ENCODE peak calls at places on chromosomes 4 and X, in four cellular contexts. One of them, this sample, is unnamed.
A peak's percentile ranks its signal among the peaks of the same experiment; 100 is the strongest.

GRCh38 chr4:1210971-1211370 is 38.0 kb downstream of the CTBP1 start:
- DNase-seq in K562: no peak
- DNase-seq in GM12878: no peak
- DNase-seq in HepG2: no peak
- DNase-seq in this sample: no peak

GRCh38 chr4:173362666-173363065 is 8.1 kb upstream of the SAP30 start:
- DNase-seq in K562: no peak
- DNase-seq in GM12878: no peak
- DNase-seq in HepG2: no peak
- DNase-seq in this sample: no peak

GRCh38 chrX:37697169-37697760 is 11.7 kb downstream of the XK start:
- DNase-seq in K562: no peak
- DNase-seq in GM12878: no peak
- DNase-seq in HepG2: no peak
- DNase-seq in this sample: no peak

GRCh38 chr4:59597536-59598232 is 1602.4 kb upstream of the ADGRL3 start:
- DNase-seq in K562: no peak
- DNase-seq in GM12878: no peak
- DNase-seq in HepG2: no peak
- DNase-seq in this sample: no peak

GRCh38 chrX:41922694-41923171 is 621 bp downstream of the CASK start:
- DNase-seq in K562: peak; percentile 22
- DNase-seq in GM12878: no peak
- DNase-seq in HepG2: no peak
- DNase-seq in this sample: peak; percentile 34

GRCh38 chrX:147343467-147343866 is 528.9 kb upstream of the CXorf51A start:
- DNase-seq in K562: no peak
- DNase-seq in GM12878: no peak
- DNase-seq in HepG2: no peak
- DNase-seq in this sample: no peak

GRCh38 chrX:56994375-56995270 is 718 bp downstream of the SPIN3 start:
- DNase-seq in K562: no peak
- DNase-seq in GM12878: no peak
- DNase-seq in HepG2: no peak
- DNase-seq in this sample: no peak

GRCh38 chr4:21512351-21512750 is 436.2 kb downstream of the KCNIP4 start:
- DNase-seq in K562: no peak
- DNase-seq in GM12878: no peak
- DNase-seq in HepG2: no peak
- DNase-seq in this sample: no peak

GRCh38 chr4:118948545-118949144 is 60.0 kb downstream of the SYNPO2 start:
- DNase-seq in K562: no peak
- DNase-seq in GM12878: no peak
- DNase-seq in HepG2: no peak
- DNase-seq in this sample: no peak

GRCh38 chr4:82704156-82704555 is 94.4 kb downstream of the SCD5 start:
- DNase-seq in K562: no peak
- DNase-seq in GM12878: no peak
- DNase-seq in HepG2: no peak
- DNase-seq in this sample: no peak

GRCh38 chr4:164700471-164700870 is 53.5 kb upstream of the SMIM31 start:
- DNase-seq in K562: no peak
- DNase-seq in GM12878: no peak
- DNase-seq in HepG2: peak; percentile 28
- DNase-seq in this sample: peak; percentile 66

GRCh38 chr4:152828122-152828521 is 48.4 kb downstream of the ARFIP1 start:
- DNase-seq in K562: no peak
- DNase-seq in GM12878: no peak
- DNase-seq in HepG2: no peak
- DNase-seq in this sample: no peak

GRCh38 chr4:172007889-172008288 is 194.7 kb downstream of the GALNTL6 start:
- DNase-seq in K562: no peak
- DNase-seq in GM12878: no peak
- DNase-seq in HepG2: no peak
- DNase-seq in this sample: no peak

GRCh38 chr4:152100378-152101201 is 339.8 kb upstream of the GATB start:
- DNase-seq in K562: no peak
- DNase-seq in GM12878: no peak
- DNase-seq in HepG2: no peak
- DNase-seq in this sample: no peak

GRCh38 chrX:153967536-153968214 is 3.9 kb downstream of the HCFC1 start:
- DNase-seq in K562: no peak
- DNase-seq in GM12878: no peak
- DNase-seq in HepG2: no peak
- DNase-seq in this sample: no peak

GRCh38 chrX:32176510-32176909 is 1034.8 kb downstream of the DMD start:
- DNase-seq in K562: no peak
- DNase-seq in GM12878: no peak
- DNase-seq in HepG2: no peak
- DNase-seq in this sample: no peak

GRCh38 chrX:49251325-49251724 is 13.2 kb downstream of the FOXP3 start:
- DNase-seq in K562: no peak
- DNase-seq in GM12878: no peak
- DNase-seq in HepG2: no peak
- DNase-seq in this sample: no peak

GRCh38 chrX:46979340-46979739 is 67.1 kb downstream of the JADE3 start:
- DNase-seq in K562: no peak
- DNase-seq in GM12878: no peak
- DNase-seq in HepG2: no peak
- DNase-seq in this sample: no peak

GRCh38 chrX:42948723-42949122 is 170.8 kb upstream of the PPP1R2C start:
- DNase-seq in K562: no peak
- DNase-seq in GM12878: no peak
- DNase-seq in HepG2: no peak
- DNase-seq in this sample: no peak

GRCh38 chr4:155972098-155972497 is 18.4 kb upstream of the CTSO start:
- DNase-seq in K562: no peak
- DNase-seq in GM12878: peak; percentile 8
- DNase-seq in HepG2: no peak
- DNase-seq in this sample: peak; percentile 16

GRCh38 chr4:2797545-2798305 is 4.8 kb downstream of the SH3BP2 start:
- DNase-seq in K562: no peak
- DNase-seq in GM12878: no peak
- DNase-seq in HepG2: no peak
- DNase-seq in this sample: no peak

GRCh38 chr4:176729489-176729888 is 63.2 kb downstream of the VEGFC start:
- DNase-seq in K562: no peak
- DNase-seq in GM12878: no peak
- DNase-seq in HepG2: no peak
- DNase-seq in this sample: no peak

GRCh38 chrX:43655151-43655676 is 885 bp upstream of the MAOA start:
- DNase-seq in K562: no peak
- DNase-seq in GM12878: no peak
- DNase-seq in HepG2: no peak
- DNase-seq in this sample: peak; percentile 13

GRCh38 chr4:169611157-169611556 is 1.2 kb downstream of the NEK1 start:
- DNase-seq in K562: no peak
- DNase-seq in GM12878: no peak
- DNase-seq in HepG2: no peak
- DNase-seq in this sample: no peak

GRCh38 chrX:134948333-134949241 is 42.2 kb upstream of the SMIM10 start:
- DNase-seq in K562: no peak
- DNase-seq in GM12878: no peak
- DNase-seq in HepG2: peak; percentile 88
- DNase-seq in this sample: no peak

GRCh38 chr4:81954266-81954665 is 419.5 kb downstream of the HNRNPD start:
- DNase-seq in K562: no peak
- DNase-seq in GM12878: no peak
- DNase-seq in HepG2: peak; percentile 56
- DNase-seq in this sample: no peak

GRCh38 chr4:30837131-30837539 is 117.0 kb downstream of the PCDH7 start:
- DNase-seq in K562: no peak
- DNase-seq in GM12878: no peak
- DNase-seq in HepG2: no peak
- DNase-seq in this sample: no peak

GRCh38 chr4:39574946-39575345 is 47.7 kb upstream of the UGDH start:
- DNase-seq in K562: no peak
- DNase-seq in GM12878: no peak
- DNase-seq in HepG2: no peak
- DNase-seq in this sample: no peak

GRCh38 chr4:150152764-150153163 is 74.5 kb downstream of the DCLK2 start:
- DNase-seq in K562: no peak
- DNase-seq in GM12878: no peak
- DNase-seq in HepG2: no peak
- DNase-seq in this sample: no peak

GRCh38 chr4:129422277-129422676 is 326.3 kb downstream of the C4orf33 start:
- DNase-seq in K562: no peak
- DNase-seq in GM12878: no peak
- DNase-seq in HepG2: no peak
- DNase-seq in this sample: no peak

GRCh38 chr4:120829113-120829831 is 93.3 kb downstream of the PRDM5 start:
- DNase-seq in K562: no peak
- DNase-seq in GM12878: no peak
- DNase-seq in HepG2: no peak
- DNase-seq in this sample: no peak

GRCh38 chrX:389021-389441 is 2.3 kb upstream of the PPP2R3B start:
- DNase-seq in K562: no peak
- DNase-seq in GM12878: no peak
- DNase-seq in HepG2: peak; percentile 55
- DNase-seq in this sample: no peak
- TF ChIP-seq ATF2 in K562: no peak
- TF ChIP-seq ATF2 in GM12878: no peak
- TF ChIP-seq ATF2 in HepG2: no peak
- TF ChIP-seq ATF2 in this sample: no peak

GRCh38 chr4:16205298-16206164 is 20.7 kb downstream of the TAPT1 start:
- DNase-seq in K562: peak; percentile 25
- DNase-seq in GM12878: no peak
- DNase-seq in HepG2: peak; percentile 31
- DNase-seq in this sample: no peak
- TF ChIP-seq CBFB in K562: no peak
- TF ChIP-seq CBFB in GM12878: no peak
- TF ChIP-seq CBFB in HepG2: no peak
- TF ChIP-seq CBFB in this sample: no peak

GRCh38 chrX:18873836-18874235 is 110.1 kb downstream of the PHKA2 start:
- DNase-seq in K562: no peak
- DNase-seq in GM12878: no peak
- DNase-seq in HepG2: no peak
- DNase-seq in this sample: no peak

GRCh38 chrX:18879144-18879543 is 104.8 kb downstream of the PHKA2 start:
- DNase-seq in K562: no peak
- DNase-seq in GM12878: no peak
- DNase-seq in HepG2: no peak
- DNase-seq in this sample: no peak

GRCh38 chrX:18875256-18875878 is 108.5 kb downstream of the PHKA2 start:
- DNase-seq in K562: no peak
- DNase-seq in GM12878: no peak
- DNase-seq in HepG2: no peak
- DNase-seq in this sample: no peak

GRCh38 chrX:18874560-18875255 is 109.2 kb downstream of the PHKA2 start:
- DNase-seq in K562: no peak
- DNase-seq in GM12878: no peak
- DNase-seq in HepG2: no peak
- DNase-seq in this sample: no peak

GRCh38 chrX:18877472-18877871 is 106.4 kb downstream of the PHKA2 start:
- DNase-seq in K562: no peak
- DNase-seq in GM12878: no peak
- DNase-seq in HepG2: peak; percentile 69
- DNase-seq in this sample: no peak
- TF ChIP-seq ATF2 in K562: no peak
- TF ChIP-seq ATF2 in GM12878: no peak
- TF ChIP-seq ATF2 in HepG2: no peak
- TF ChIP-seq ATF2 in this sample: no peak

DNA sequence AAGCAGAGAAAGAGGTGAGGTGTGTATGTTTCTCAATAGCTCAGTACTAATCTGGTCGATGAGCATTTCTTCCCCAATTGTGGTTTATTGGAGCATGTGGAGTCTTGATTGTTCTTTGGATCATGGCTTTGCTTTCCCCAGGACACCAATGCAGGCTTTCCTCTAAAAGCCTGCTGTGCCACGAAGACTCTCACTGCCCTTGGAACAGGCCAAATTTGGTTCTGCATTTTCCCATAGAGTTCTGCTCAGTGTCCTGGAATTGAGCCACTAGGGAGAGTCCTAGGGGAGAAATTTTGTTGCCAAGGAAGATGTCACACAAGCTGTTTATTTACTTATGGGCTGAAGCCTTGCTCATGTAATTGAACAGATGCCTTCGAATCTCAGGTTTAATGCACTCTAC is 273.1 kb downstream of the DKK2 start:
- DNase-seq in K562: no peak
- DNase-seq in GM12878: no peak
- DNase-seq in HepG2: no peak
- DNase-seq in this sample: no peak
- TF ChIP-seq CBFB in K562: no peak
- TF ChIP-seq CBFB in GM12878: no peak
- TF ChIP-seq CBFB in HepG2: no peak
- TF ChIP-seq CBFB in this sample: no peak

GRCh38 chr4:77878176-77878575 is 15.5 kb downstream of the MRPL1 start:
- DNase-seq in K562: no peak
- DNase-seq in GM12878: no peak
- DNase-seq in HepG2: no peak
- DNase-seq in this sample: no peak

GRCh38 chr4:77880784-77881183 is 18.2 kb downstream of the MRPL1 start:
- DNase-seq in K562: no peak
- DNase-seq in GM12878: no peak
- DNase-seq in HepG2: no peak
- DNase-seq in this sample: no peak

GRCh38 chr4:77877167-77877566 is 14.5 kb downstream of the MRPL1 start:
- DNase-seq in K562: no peak
- DNase-seq in GM12878: no peak
- DNase-seq in HepG2: no peak
- DNase-seq in this sample: no peak

GRCh38 chr4:77877771-77878170 is 15.1 kb downstream of the MRPL1 start:
- DNase-seq in K562: no peak
- DNase-seq in GM12878: no peak
- DNase-seq in HepG2: no peak
- DNase-seq in this sample: peak; percentile 16

GRCh38 chr4:77881460-77882295 is 19.0 kb downstream of the MRPL1 start:
- DNase-seq in K562: no peak
- DNase-seq in GM12878: no peak
- DNase-seq in HepG2: peak; percentile 80
- DNase-seq in this sample: no peak
- TF ChIP-seq ATF2 in K562: no peak
- TF ChIP-seq ATF2 in GM12878: no peak
- TF ChIP-seq ATF2 in HepG2: peak; percentile 36
- TF ChIP-seq ATF2 in this sample: no peak

This sample was measured in WTC11.